ENCODE peak calls at places on chromosome X, in four cellular contexts. A is fibroblast of lung, I is kidney epithelial cell, E is neural crest cell. X is an unnamed sample.

GRCh38 chrX:111180750-111181240 is 84.8 kb downstream of the PAK3 start:
- DNase-seq in E (no peak), A (no peak), I (no peak), X (no peak)

GRCh38 chrX:42242044-42242443 is 318.7 kb upstream of the CASK start:
- DNase-seq in E (no peak), A (no peak), I (no peak), X (no peak)

GRCh38 chrX:39519566-39520301 is 578.0 kb downstream of the BCOR start:
- DNase-seq in A (no peak), E (no peak), I (no peak), X (no peak)

GRCh38 chrX:84188320-84188834 is 378 bp upstream of the RPS6KA6 start:
- DNase-seq in E (peak), A (peak), I (peak), X (peak)

GRCh38 chrX:42490111-42490510 is 287.9 kb downstream of the PPP1R2C start:
- DNase-seq in E (no peak), I (no peak), A (no peak), X (no peak)

GRCh38 chrX:114584983-114585842 is 1.3 kb downstream of the HTR2C start:
- DNase-seq in I (no peak), A (no peak), E (no peak), X (no peak)

GRCh38 chrX:103254921-103255455 is at the start of gene TCEAL8:
- DNase-seq in A (peak), I (peak), E (peak), X (peak)

GRCh38 chrX:10124506-10125247 is 32.1 kb upstream of the CLCN4 start:
- DNase-seq in A (no peak), I (no peak), E (no peak), X (no peak)

GRCh38 chrX:120725874-120726273 is 96.0 kb upstream of the C1GALT1C1 start:
- DNase-seq in E (no peak), A (no peak), I (no peak), X (no peak)

GRCh38 chrX:39755152-39756032 is 342.4 kb downstream of the BCOR start:
- DNase-seq in E (no peak), I (peak), A (peak), X (peak)

GRCh38 chrX:19840899-19841648 is 46.3 kb downstream of the SH3KBP1 start:
- DNase-seq in I (no peak), E (no peak), A (peak), X (no peak)

GRCh38 chrX:41386222-41386990 is 52.4 kb downstream of the DDX3X start:
- DNase-seq in E (no peak), I (no peak), A (peak), X (no peak)

GRCh38 chrX:132602701-132603100 is 113.9 kb upstream of the MBNL3 start:
- DNase-seq in E (no peak), A (no peak), I (no peak), X (peak)

GRCh38 chrX:15150578-15150977 is 119.3 kb downstream of the ASB9 start:
- DNase-seq in E (no peak), I (no peak), A (no peak), X (no peak)

GRCh38 chrX:153953342-153953830 is 8.9 kb upstream of the RENBP start:
- DNase-seq in A (peak), E (peak), I (no peak), X (peak)

GRCh38 chrX:3939967-3940610 is 226.6 kb upstream of the PRKX start:
- DNase-seq in A (peak), I (no peak), E (peak), X (peak)

GRCh38 chrX:38596939-38597338 is 35.6 kb downstream of the TSPAN7 start:
- DNase-seq in E (no peak), I (no peak), A (no peak), X (no peak)

GRCh38 chrX:154603438-154604430 is 15.3 kb downstream of the CTAG1B start:
- DNase-seq in E (no peak), A (peak), I (peak), X (peak)

GRCh38 chrX:131235768-131236167 is 53.3 kb downstream of the IGSF1 start:
- DNase-seq in A (no peak), E (no peak), I (no peak), X (no peak)

GRCh38 chrX:40373025-40373424 is 207.7 kb upstream of the ATP6AP2 start:
- DNase-seq in A (no peak), I (no peak), E (no peak), X (no peak)

GRCh38 chrX:16825306-16826035 is 39.2 kb downstream of the TXLNG start:
- DNase-seq in A (peak), E (no peak), I (no peak), X (no peak)

GRCh38 chrX:9876205-9876604 is 90.0 kb downstream of the SHROOM2 start:
- DNase-seq in E (no peak), I (no peak), A (no peak), X (no peak)

GRCh38 chrX:71919886-71920285 is 9.2 kb downstream of the NHSL2 start:
- DNase-seq in A (no peak), E (no peak), I (no peak), X (no peak)

GRCh38 chrX:41449615-41450014 is 2.5 kb downstream of the NYX start:
- DNase-seq in E (no peak), I (peak), A (peak), X (no peak)

GRCh38 chrX:107970073-107970472 is 12.1 kb downstream of the TEX13B start:
- DNase-seq in A (peak), E (no peak), I (no peak), X (no peak)

GRCh38 chrX:151505796-151506195 is 57.7 kb upstream of the PASD1 start:
- DNase-seq in I (no peak), E (peak), A (no peak), X (peak)

GRCh38 chrX:53374923-53375322 is 47.5 kb downstream of the SMC1A start:
- DNase-seq in I (no peak), E (no peak), A (no peak), X (no peak)
- TF ChIP-seq CTCF in I (no peak), E (no peak), A (no peak), X (no peak)

GRCh38 chrX:115972717-115973116 is 197.8 kb upstream of the AGTR2 start:
- DNase-seq in E (no peak), A (peak), I (no peak), X (no peak)

GRCh38 chrX:115970718-115971117 is 199.8 kb upstream of the AGTR2 start:
- DNase-seq in I (no peak), A (no peak), E (no peak), X (no peak)

GRCh38 chrX:115966920-115967319 is 203.6 kb upstream of the AGTR2 start:
- DNase-seq in A (peak), I (no peak), E (no peak), X (no peak)

DNA sequence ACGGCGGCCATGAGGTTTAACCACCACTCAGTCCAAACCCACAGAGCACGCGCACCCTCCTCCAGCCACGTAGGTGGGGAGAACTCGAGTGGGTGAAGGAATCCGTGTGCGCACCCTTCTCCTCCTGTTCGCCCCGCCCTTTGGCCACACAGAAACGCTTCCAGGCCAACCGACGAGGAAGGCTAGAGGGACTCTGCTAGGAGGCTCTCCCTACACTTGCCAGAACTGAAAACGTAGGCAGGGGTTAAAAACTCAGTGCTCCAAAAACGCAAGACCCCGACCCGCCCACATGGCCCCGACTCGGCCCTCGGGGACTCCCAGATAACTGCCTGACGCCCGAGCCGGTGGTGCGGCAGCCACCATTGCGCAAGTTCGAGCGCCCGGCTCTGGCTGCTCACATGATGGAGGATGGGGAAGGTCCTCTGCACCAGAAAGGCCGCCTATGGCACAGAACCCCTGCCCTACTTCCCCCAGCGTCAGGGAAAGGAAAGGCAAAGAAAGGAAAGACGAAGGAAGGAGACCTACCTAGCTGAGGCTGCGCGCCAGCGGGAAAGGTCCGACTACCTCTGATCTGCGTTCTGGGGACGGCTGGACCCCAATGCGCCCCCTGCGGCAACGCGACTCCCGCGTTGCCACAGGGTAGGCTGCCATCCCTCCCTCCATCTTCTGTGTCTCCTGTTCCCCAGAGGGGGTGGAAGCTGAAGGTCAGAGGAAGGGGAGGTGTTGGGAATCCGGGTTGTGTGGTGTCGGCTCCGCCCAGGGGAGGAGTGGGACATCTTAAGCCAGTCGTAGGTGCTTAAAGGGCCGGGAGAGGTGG is 201.9 kb upstream of the AGTR2 start:
- DNase-seq in E (peak), A (peak), I (peak), X (peak)
- TF ChIP-seq CTCF in E (peak), A (no peak), I (no peak), X (no peak)

DNA sequence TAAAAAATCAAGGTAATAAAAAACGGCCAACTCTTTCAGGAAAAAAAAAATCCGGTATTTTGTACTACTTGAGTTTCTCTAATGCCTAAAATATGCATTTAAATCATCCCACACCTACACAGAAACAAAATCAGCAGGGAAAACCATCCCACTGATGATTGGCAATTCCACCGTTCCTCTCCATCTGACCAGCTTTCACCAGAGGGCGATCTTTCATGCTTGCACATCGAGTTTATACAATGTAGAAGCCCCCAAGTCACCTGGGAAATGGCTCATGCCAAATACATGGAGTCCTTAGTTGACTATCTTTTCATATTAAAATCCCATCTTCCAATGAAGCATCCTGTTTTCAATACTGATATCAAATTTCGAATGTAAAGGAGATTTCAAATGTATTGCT is 69.2 kb downstream of the PTCHD1 start:
- DNase-seq in E (no peak), A (no peak), I (no peak), X (no peak)
- TF ChIP-seq CTCF in E (peak), A (no peak), I (peak), X (peak)

DNA sequence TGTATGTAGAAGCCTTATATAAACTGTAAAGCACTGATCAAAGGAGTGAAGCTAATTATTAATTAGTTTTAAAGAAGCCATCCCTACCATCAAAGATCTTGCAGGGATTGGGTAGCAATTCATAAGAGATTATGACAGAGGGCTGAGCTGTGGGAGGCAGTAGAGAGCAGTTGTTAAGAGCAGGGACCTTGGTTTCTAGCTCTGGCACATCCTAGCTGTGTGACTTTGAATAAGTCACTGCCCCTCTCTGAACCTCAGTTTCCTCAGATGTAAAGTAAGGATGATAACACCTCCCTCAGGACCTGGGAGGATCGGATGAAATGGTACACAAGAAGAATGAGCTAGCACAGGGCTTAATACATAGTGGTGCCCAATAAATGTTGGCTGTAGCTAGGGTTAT is 45.4 kb downstream of the APLN start:
- DNase-seq in A (no peak), I (no peak), E (no peak), X (no peak)
- TF ChIP-seq CTCF in A (no peak), I (no peak), E (no peak), X (no peak)

X was measured in body of pancreas.